ENCODE peak calls at places on chromosomes 4 and X, in four cellular contexts. H is ovary, S is sigmoid colon, A is adrenal gland. U is an unnamed sample.
A peak's percentile ranks its signal among the peaks of the same experiment; 100 is the strongest.

GRCh38 chr4:111648056-111648455 is 497.2 kb upstream of the FAM241A start:
- DNase-seq in S (no peak), H (no peak), A (no peak), U (no peak)

GRCh38 chrX:12791253-12792228 is at the start of gene PRPS2:
- DNase-seq in A (peak; percentile 26), H (peak; percentile 81), S (peak; percentile 83), U (no peak)

GRCh38 chr4:72440404-72440803 is 128.6 kb downstream of the ADAMTS3 start:
- DNase-seq in H (no peak), S (no peak), A (no peak), U (no peak)

GRCh38 chr4:131470360-131470759 is 1678.7 kb upstream of the PCDH10 start:
- DNase-seq in A (no peak), S (no peak), H (no peak), U (no peak)

GRCh38 chrX:56219702-56220101 is 12.5 kb upstream of the KLF8 start:
- DNase-seq in A (no peak), H (no peak), S (no peak), U (no peak)

GRCh38 chr4:3639613-3640586 is 107.7 kb upstream of the LRPAP1 start:
- DNase-seq in S (no peak), A (no peak), H (no peak), U (no peak)

GRCh38 chr4:165096776-165097175 is 15.9 kb downstream of the TMEM192 start:
- DNase-seq in H (no peak), A (no peak), S (no peak), U (no peak)

GRCh38 chr4:5824227-5824626 is 68.7 kb downstream of the CRMP1 start:
- DNase-seq in H (no peak), A (no peak), S (no peak), U (no peak)

GRCh38 chr4:46444318-46444717 is 54.4 kb upstream of the GABRA2 start:
- DNase-seq in A (no peak), H (no peak), S (no peak), U (no peak)

GRCh38 chr4:110119347-110119746 is 79.1 kb downstream of the ELOVL6 start:
- DNase-seq in S (no peak), H (no peak), A (no peak), U (no peak)

GRCh38 chr4:29711226-29711625 is 1008.9 kb upstream of the PCDH7 start:
- DNase-seq in H (no peak), A (no peak), S (no peak), U (no peak)

GRCh38 chr4:101621120-101621519 is 169.4 kb upstream of the BANK1 start:
- DNase-seq in S (no peak), H (no peak), A (no peak), U (no peak)

GRCh38 chrX:11533211-11533651 is 132.5 kb downstream of the ARHGAP6 start:
- DNase-seq in S (no peak), H (no peak), A (no peak), U (no peak)

GRCh38 chrX:10579018-10579752 is 41.2 kb downstream of the MID1 start:
- DNase-seq in A (no peak), H (no peak), S (no peak), U (no peak)

GRCh38 chrX:134171661-134172587 is 65.1 kb upstream of the CCDC160 start:
- DNase-seq in H (peak; percentile 16), A (peak; percentile 28), S (no peak), U (no peak)

GRCh38 chr4:152606800-152607577 is 71.1 kb upstream of the FBXW7 start:
- DNase-seq in H (no peak), A (no peak), S (no peak), U (no peak)

GRCh38 chr4:118373614-118374255 is 20.9 kb upstream of the PRSS12 start:
- DNase-seq in S (no peak), H (no peak), A (no peak), U (no peak)

GRCh38 chr4:26218677-26219181 is 102.1 kb upstream of the RBPJ start:
- DNase-seq in A (no peak), H (no peak), S (no peak), U (no peak)

GRCh38 chrX:39757971-39758370 is 339.8 kb downstream of the BCOR start:
- DNase-seq in H (no peak), S (no peak), A (no peak), U (no peak)

GRCh38 chr4:74395633-74396032 is 30.7 kb downstream of the EREG start:
- DNase-seq in S (no peak), H (no peak), A (no peak), U (no peak)

GRCh38 chrX:87728459-87728858 is 210.9 kb downstream of the KLHL4 start:
- DNase-seq in H (no peak), S (no peak), A (no peak), U (no peak)

DNA sequence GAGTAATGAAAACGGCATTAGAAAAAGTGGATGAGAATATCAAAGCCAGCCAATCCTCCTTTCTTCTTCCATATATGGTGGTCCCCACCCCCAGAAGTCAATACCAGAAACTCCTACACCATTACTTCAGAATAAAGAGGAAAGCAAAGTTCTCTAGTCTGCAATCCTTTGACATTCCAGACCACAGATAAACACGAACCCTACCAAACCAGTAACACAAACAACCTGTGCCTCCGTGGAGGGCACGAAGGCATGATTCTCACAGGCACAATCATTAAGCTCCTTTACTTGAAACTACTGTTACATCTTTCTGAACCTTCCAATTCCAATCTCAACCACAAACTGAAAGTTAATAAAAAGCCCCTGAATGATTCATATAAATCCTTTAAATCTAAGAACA is 16.3 kb downstream of the MAML3 start:
- DNase-seq in A (no peak), H (no peak), S (no peak), U (no peak)
- H3K27ac ChIP-seq in A (no peak overlapping the region), H (peak overlapping the region; percentile 22), S (no peak overlapping the region), U (no peak overlapping the region)

GRCh38 chrX:150227321-150227860 is 135.7 kb upstream of the MAMLD1 start:
- DNase-seq in H (no peak), S (no peak), A (no peak), U (no peak)

GRCh38 chrX:150227873-150228272 is 135.2 kb upstream of the MAMLD1 start:
- DNase-seq in A (no peak), S (no peak), H (no peak), U (no peak)

GRCh38 chrX:150229030-150229429 is 134.1 kb upstream of the MAMLD1 start:
- DNase-seq in H (no peak), A (no peak), S (no peak), U (no peak)

GRCh38 chrX:150226223-150226965 is 136.7 kb upstream of the MAMLD1 start:
- DNase-seq in A (no peak), H (no peak), S (peak; percentile 49), U (no peak)

DNA sequence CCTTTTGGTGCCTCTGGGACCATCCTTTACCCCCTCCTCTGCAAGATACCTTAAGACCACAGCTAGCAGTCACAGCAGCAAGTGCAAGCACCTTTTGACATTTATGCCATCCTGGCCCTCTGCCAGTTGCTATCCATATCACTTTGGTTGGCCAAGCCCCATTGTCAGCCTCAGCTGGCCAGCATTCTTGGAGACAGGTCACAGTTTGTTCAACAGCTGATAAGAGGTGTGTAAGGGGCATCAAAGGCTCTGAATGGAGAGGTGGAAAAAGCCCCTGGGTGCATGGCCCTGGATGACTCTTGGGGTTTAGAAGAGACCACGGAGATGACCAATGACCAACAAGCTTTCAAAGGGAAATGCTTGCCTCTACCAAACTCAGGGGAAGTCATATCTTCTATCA is 133.6 kb upstream of the MAMLD1 start:
- DNase-seq in A (no peak), S (no peak), H (no peak), U (no peak)
- TF ChIP-seq POLR2A in A (no peak), S (no peak), H (no peak), U (no peak)

GRCh38 chrX:107741318-107741813 is 34.2 kb downstream of the TSC22D3 start:
- DNase-seq in S (no peak), A (no peak), H (no peak), U (no peak)

GRCh38 chrX:107738272-107738671 is 37.3 kb downstream of the TSC22D3 start:
- DNase-seq in S (no peak), H (no peak), A (peak; percentile 57), U (no peak)

GRCh38 chrX:107739541-107739940 is 36.0 kb downstream of the TSC22D3 start:
- DNase-seq in A (no peak), S (no peak), H (no peak), U (no peak)

GRCh38 chrX:107736781-107737531 is 38.6 kb downstream of the TSC22D3 start:
- DNase-seq in S (no peak), A (peak; percentile 52), H (no peak), U (no peak)

GRCh38 chrX:107738768-107739167 is 36.8 kb downstream of the TSC22D3 start:
- DNase-seq in A (no peak), S (no peak), H (peak; percentile 16), U (no peak)
- H3K27ac ChIP-seq in A (peak overlapping the region; percentile 63), S (peak overlapping the region; percentile 34), H (peak overlapping the region; percentile 50), U (peak overlapping the region; percentile 91)

GRCh38 chr4:168832746-168833575 is 177.1 kb downstream of the CBR4 start:
- DNase-seq in H (peak; percentile 72), A (peak; percentile 45), S (peak; percentile 81), U (peak; percentile 38)

GRCh38 chr4:168830777-168831512 is 179.1 kb downstream of the CBR4 start:
- DNase-seq in H (no peak), S (no peak), A (no peak), U (no peak)

GRCh38 chr4:168835880-168836454 is 174.1 kb downstream of the CBR4 start:
- DNase-seq in A (no peak), H (no peak), S (no peak), U (no peak)

GRCh38 chr4:168831585-168831918 is 178.5 kb downstream of the CBR4 start:
- DNase-seq in H (no peak), S (no peak), A (no peak), U (no peak)

GRCh38 chr4:168831919-168832745 is 177.9 kb downstream of the CBR4 start:
- DNase-seq in H (peak; percentile 89), S (peak; percentile 96), A (peak; percentile 86), U (peak; percentile 80)
- TF ChIP-seq POLR2A in H (peak; percentile 97), S (peak; percentile 96), A (peak; percentile 91), U (peak; percentile 90)

GRCh38 chr4:7134737-7135388 is 57.5 kb upstream of the SORCS2 start:
- DNase-seq in A (peak; percentile 47), H (peak; percentile 86), S (peak; percentile 82), U (no peak)
- H3K27ac ChIP-seq in A (no peak overlapping the region), H (peak overlapping the region; percentile 45), S (peak overlapping the region; percentile 6), U (no peak overlapping the region)

GRCh38 chr4:105707783-105708182 is 706 bp downstream of the INTS12 start:
- DNase-seq in A (no peak), H (no peak), S (no peak), U (no peak)

GRCh38 chr4:105710012-105710600 is 1.5 kb downstream of the GSTCD start:
- DNase-seq in A (no peak), S (no peak), H (no peak), U (no peak)

GRCh38 chr4:105710678-105711077 is 2.1 kb downstream of the GSTCD start:
- DNase-seq in H (no peak), A (no peak), S (no peak), U (no peak)

GRCh38 chr4:105709081-105709450 is 482 bp downstream of the GSTCD start:
- DNase-seq in S (no peak), H (no peak), A (peak; percentile 18), U (no peak)

GRCh38 chr4:105708376-105709080 is at the start of the genes GSTCD and INTS12:
- DNase-seq in A (peak; percentile 96), H (peak; percentile 90), S (peak; percentile 95), U (peak; percentile 84)
- TF ChIP-seq POLR2A in A (peak; percentile 85), H (peak; percentile 72), S (peak; percentile 39), U (peak; percentile 57)

U was measured in gastrocnemius medialis.